ENCODE peak calls at places on chromosomes 11 and 22, in ten cellular contexts. One of them, this sample, is unnamed.

GRCh38 chr11:93648168-93648567 is 13.3 kb upstream of the CEP295 start:
- DNase-seq in thoracic aorta: no peak
- DNase-seq in ascending aorta: no peak
- DNase-seq in tibial artery: no peak
- DNase-seq in A549: peak
- DNase-seq in retinal pigment epithelial cell: no peak
- DNase-seq in suprapubic skin: no peak
- DNase-seq in astrocyte of the spinal cord: peak
- DNase-seq in brain microvascular endothelial cell: peak
- DNase-seq in ovary: no peak
- DNase-seq in this sample: no peak

GRCh38 chr11:27153136-27153535 is 112.5 kb downstream of the BBOX1 start:
- DNase-seq in brain microvascular endothelial cell: no peak
- DNase-seq in astrocyte of the spinal cord: no peak
- DNase-seq in ascending aorta: no peak
- DNase-seq in tibial artery: no peak
- DNase-seq in ovary: no peak
- DNase-seq in thoracic aorta: no peak
- DNase-seq in retinal pigment epithelial cell: no peak
- DNase-seq in A549: no peak
- DNase-seq in suprapubic skin: no peak
- DNase-seq in this sample: no peak

GRCh38 chr11:78860720-78861422 is 286.2 kb upstream of the NARS2 start:
- DNase-seq in A549: no peak
- DNase-seq in suprapubic skin: no peak
- DNase-seq in tibial artery: no peak
- DNase-seq in astrocyte of the spinal cord: peak
- DNase-seq in retinal pigment epithelial cell: no peak
- DNase-seq in thoracic aorta: no peak
- DNase-seq in ascending aorta: no peak
- DNase-seq in ovary: no peak
- DNase-seq in brain microvascular endothelial cell: peak
- DNase-seq in this sample: no peak

GRCh38 chr11:93536346-93536871 is 6.8 kb downstream of the SMCO4 start:
- DNase-seq in retinal pigment epithelial cell: no peak
- DNase-seq in A549: no peak
- DNase-seq in astrocyte of the spinal cord: no peak
- DNase-seq in thoracic aorta: no peak
- DNase-seq in ascending aorta: no peak
- DNase-seq in tibial artery: no peak
- DNase-seq in brain microvascular endothelial cell: no peak
- DNase-seq in ovary: no peak
- DNase-seq in suprapubic skin: no peak
- DNase-seq in this sample: no peak

GRCh38 chr22:26527574-26528465 is 15.5 kb upstream of the TFIP11 start:
- DNase-seq in tibial artery: no peak
- DNase-seq in ascending aorta: no peak
- DNase-seq in thoracic aorta: no peak
- DNase-seq in suprapubic skin: no peak
- DNase-seq in brain microvascular endothelial cell: no peak
- DNase-seq in retinal pigment epithelial cell: peak
- DNase-seq in ovary: no peak
- DNase-seq in A549: no peak
- DNase-seq in astrocyte of the spinal cord: no peak
- DNase-seq in this sample: no peak

GRCh38 chr11:73236879-73237278 is 18.8 kb downstream of the P2RY2 start:
- DNase-seq in tibial artery: no peak
- DNase-seq in thoracic aorta: no peak
- DNase-seq in brain microvascular endothelial cell: no peak
- DNase-seq in A549: peak
- DNase-seq in astrocyte of the spinal cord: no peak
- DNase-seq in ascending aorta: no peak
- DNase-seq in suprapubic skin: no peak
- DNase-seq in ovary: peak
- DNase-seq in retinal pigment epithelial cell: no peak
- DNase-seq in this sample: no peak

GRCh38 chr11:43580735-43581369 is 99.7 kb upstream of the HSD17B12 start:
- DNase-seq in ascending aorta: no peak
- DNase-seq in retinal pigment epithelial cell: no peak
- DNase-seq in brain microvascular endothelial cell: no peak
- DNase-seq in A549: no peak
- DNase-seq in ovary: no peak
- DNase-seq in tibial artery: no peak
- DNase-seq in astrocyte of the spinal cord: no peak
- DNase-seq in suprapubic skin: no peak
- DNase-seq in thoracic aorta: no peak
- DNase-seq in this sample: no peak

GRCh38 chr11:33861911-33862310 is 30.0 kb downstream of the LMO2 start:
- DNase-seq in brain microvascular endothelial cell: no peak
- DNase-seq in tibial artery: no peak
- DNase-seq in suprapubic skin: no peak
- DNase-seq in thoracic aorta: no peak
- DNase-seq in A549: no peak
- DNase-seq in retinal pigment epithelial cell: no peak
- DNase-seq in astrocyte of the spinal cord: no peak
- DNase-seq in ovary: no peak
- DNase-seq in ascending aorta: no peak
- DNase-seq in this sample: no peak

GRCh38 chr22:32327066-32327465 is 30.6 kb upstream of the RFPL3 start:
- DNase-seq in ovary: no peak
- DNase-seq in astrocyte of the spinal cord: no peak
- DNase-seq in thoracic aorta: no peak
- DNase-seq in brain microvascular endothelial cell: no peak
- DNase-seq in suprapubic skin: no peak
- DNase-seq in ascending aorta: no peak
- DNase-seq in A549: no peak
- DNase-seq in tibial artery: no peak
- DNase-seq in retinal pigment epithelial cell: no peak
- DNase-seq in this sample: no peak

GRCh38 chr11:111797145-111797581 is 31.0 kb upstream of the PPP2R1B start:
- DNase-seq in astrocyte of the spinal cord: peak
- DNase-seq in brain microvascular endothelial cell: no peak
- DNase-seq in thoracic aorta: no peak
- DNase-seq in retinal pigment epithelial cell: no peak
- DNase-seq in tibial artery: no peak
- DNase-seq in A549: peak
- DNase-seq in ovary: no peak
- DNase-seq in suprapubic skin: no peak
- DNase-seq in ascending aorta: no peak
- DNase-seq in this sample: no peak

GRCh38 chr22:26430600-26430999 is 1.5 kb downstream of the ASPHD2 start:
- DNase-seq in ascending aorta: no peak
- DNase-seq in retinal pigment epithelial cell: no peak
- DNase-seq in brain microvascular endothelial cell: no peak
- DNase-seq in thoracic aorta: no peak
- DNase-seq in ovary: no peak
- DNase-seq in tibial artery: no peak
- DNase-seq in suprapubic skin: no peak
- DNase-seq in A549: no peak
- DNase-seq in astrocyte of the spinal cord: no peak
- DNase-seq in this sample: no peak

GRCh38 chr11:104907521-104908185 is 9.4 kb upstream of the CASP12 start:
- DNase-seq in ascending aorta: no peak
- DNase-seq in suprapubic skin: no peak
- DNase-seq in brain microvascular endothelial cell: no peak
- DNase-seq in thoracic aorta: no peak
- DNase-seq in tibial artery: no peak
- DNase-seq in astrocyte of the spinal cord: peak
- DNase-seq in ovary: no peak
- DNase-seq in A549: no peak
- DNase-seq in retinal pigment epithelial cell: no peak
- DNase-seq in this sample: no peak

GRCh38 chr11:1669546-1670218 is 27.3 kb upstream of the KRTAP5-6 start:
- DNase-seq in thoracic aorta: no peak
- DNase-seq in brain microvascular endothelial cell: no peak
- DNase-seq in A549: no peak
- DNase-seq in retinal pigment epithelial cell: peak
- DNase-seq in suprapubic skin: no peak
- DNase-seq in tibial artery: no peak
- DNase-seq in ascending aorta: no peak
- DNase-seq in ovary: no peak
- DNase-seq in astrocyte of the spinal cord: no peak
- DNase-seq in this sample: no peak

GRCh38 chr11:1670928-1671371 is 26.0 kb upstream of the KRTAP5-6 start:
- DNase-seq in A549: no peak
- DNase-seq in retinal pigment epithelial cell: no peak
- DNase-seq in tibial artery: peak
- DNase-seq in thoracic aorta: no peak
- DNase-seq in brain microvascular endothelial cell: no peak
- DNase-seq in ascending aorta: no peak
- DNase-seq in suprapubic skin: no peak
- DNase-seq in astrocyte of the spinal cord: no peak
- DNase-seq in ovary: no peak
- DNase-seq in this sample: no peak

GRCh38 chr11:1665313-1665712 is 31.7 kb upstream of the KRTAP5-6 start:
- DNase-seq in astrocyte of the spinal cord: no peak
- DNase-seq in suprapubic skin: no peak
- DNase-seq in retinal pigment epithelial cell: no peak
- DNase-seq in brain microvascular endothelial cell: no peak
- DNase-seq in tibial artery: no peak
- DNase-seq in ascending aorta: no peak
- DNase-seq in ovary: no peak
- DNase-seq in thoracic aorta: no peak
- DNase-seq in A549: no peak
- DNase-seq in this sample: no peak

GRCh38 chr11:1668911-1669473 is 28.0 kb upstream of the KRTAP5-6 start:
- DNase-seq in ascending aorta: no peak
- DNase-seq in brain microvascular endothelial cell: no peak
- DNase-seq in suprapubic skin: no peak
- DNase-seq in astrocyte of the spinal cord: no peak
- DNase-seq in tibial artery: no peak
- DNase-seq in retinal pigment epithelial cell: no peak
- DNase-seq in ovary: no peak
- DNase-seq in thoracic aorta: no peak
- DNase-seq in A549: no peak
- DNase-seq in this sample: no peak

GRCh38 chr11:1667906-1668305 is 29.1 kb upstream of the KRTAP5-6 start:
- DNase-seq in tibial artery: no peak
- DNase-seq in A549: no peak
- DNase-seq in astrocyte of the spinal cord: no peak
- DNase-seq in retinal pigment epithelial cell: no peak
- DNase-seq in thoracic aorta: no peak
- DNase-seq in ovary: no peak
- DNase-seq in ascending aorta: no peak
- DNase-seq in brain microvascular endothelial cell: no peak
- DNase-seq in suprapubic skin: no peak
- DNase-seq in this sample: no peak
- TF ChIP-seq CTCF in tibial artery: no peak
- TF ChIP-seq CTCF in A549: no peak
- TF ChIP-seq CTCF in astrocyte of the spinal cord: no peak
- TF ChIP-seq CTCF in retinal pigment epithelial cell: no peak
- TF ChIP-seq CTCF in thoracic aorta: no peak
- TF ChIP-seq CTCF in ovary: no peak
- TF ChIP-seq CTCF in ascending aorta: no peak
- TF ChIP-seq CTCF in brain microvascular endothelial cell: no peak
- TF ChIP-seq CTCF in suprapubic skin: no peak
- TF ChIP-seq CTCF in this sample: no peak

DNA sequence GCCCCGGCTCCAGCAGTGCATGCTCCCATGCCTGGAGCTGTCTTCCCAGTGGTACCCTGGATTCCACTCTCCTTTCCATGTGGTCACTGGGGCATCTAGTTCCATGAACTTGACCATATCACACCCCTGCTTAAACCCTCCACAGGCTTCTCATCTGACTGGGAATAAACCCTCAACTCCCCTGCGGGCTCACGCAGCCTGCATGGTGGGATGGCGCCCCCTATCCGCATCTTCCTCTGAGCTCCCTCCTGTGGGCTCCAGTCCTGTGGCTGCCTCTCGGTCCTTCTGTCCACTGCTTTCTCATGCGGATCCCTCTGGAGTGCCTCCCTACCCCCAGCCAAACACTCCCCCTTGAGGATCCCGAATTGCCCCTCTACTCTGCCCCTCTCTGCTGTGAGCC is 41.4 kb upstream of the TTLL12 start:
- DNase-seq in ascending aorta: no peak
- DNase-seq in thoracic aorta: no peak
- DNase-seq in suprapubic skin: no peak
- DNase-seq in retinal pigment epithelial cell: no peak
- DNase-seq in A549: peak
- DNase-seq in ovary: no peak
- DNase-seq in tibial artery: no peak
- DNase-seq in brain microvascular endothelial cell: peak
- DNase-seq in astrocyte of the spinal cord: peak
- DNase-seq in this sample: no peak
- TF ChIP-seq CTCF in ascending aorta: no peak
- TF ChIP-seq CTCF in thoracic aorta: no peak
- TF ChIP-seq CTCF in suprapubic skin: peak
- TF ChIP-seq CTCF in retinal pigment epithelial cell: peak
- TF ChIP-seq CTCF in A549: peak
- TF ChIP-seq CTCF in ovary: no peak
- TF ChIP-seq CTCF in tibial artery: no peak
- TF ChIP-seq CTCF in brain microvascular endothelial cell: peak
- TF ChIP-seq CTCF in astrocyte of the spinal cord: peak
- TF ChIP-seq CTCF in this sample: no peak

GRCh38 chr11:107853070-107853469 is 5.5 kb downstream of the SLC35F2 start:
- DNase-seq in ovary: no peak
- DNase-seq in tibial artery: no peak
- DNase-seq in A549: no peak
- DNase-seq in ascending aorta: no peak
- DNase-seq in suprapubic skin: no peak
- DNase-seq in brain microvascular endothelial cell: no peak
- DNase-seq in astrocyte of the spinal cord: no peak
- DNase-seq in retinal pigment epithelial cell: no peak
- DNase-seq in thoracic aorta: no peak
- DNase-seq in this sample: no peak
- TF ChIP-seq CTCF in ovary: no peak
- TF ChIP-seq CTCF in tibial artery: no peak
- TF ChIP-seq CTCF in A549: no peak
- TF ChIP-seq CTCF in ascending aorta: no peak
- TF ChIP-seq CTCF in suprapubic skin: no peak
- TF ChIP-seq CTCF in brain microvascular endothelial cell: no peak
- TF ChIP-seq CTCF in astrocyte of the spinal cord: no peak
- TF ChIP-seq CTCF in retinal pigment epithelial cell: no peak
- TF ChIP-seq CTCF in thoracic aorta: no peak
- TF ChIP-seq CTCF in this sample: no peak

DNA sequence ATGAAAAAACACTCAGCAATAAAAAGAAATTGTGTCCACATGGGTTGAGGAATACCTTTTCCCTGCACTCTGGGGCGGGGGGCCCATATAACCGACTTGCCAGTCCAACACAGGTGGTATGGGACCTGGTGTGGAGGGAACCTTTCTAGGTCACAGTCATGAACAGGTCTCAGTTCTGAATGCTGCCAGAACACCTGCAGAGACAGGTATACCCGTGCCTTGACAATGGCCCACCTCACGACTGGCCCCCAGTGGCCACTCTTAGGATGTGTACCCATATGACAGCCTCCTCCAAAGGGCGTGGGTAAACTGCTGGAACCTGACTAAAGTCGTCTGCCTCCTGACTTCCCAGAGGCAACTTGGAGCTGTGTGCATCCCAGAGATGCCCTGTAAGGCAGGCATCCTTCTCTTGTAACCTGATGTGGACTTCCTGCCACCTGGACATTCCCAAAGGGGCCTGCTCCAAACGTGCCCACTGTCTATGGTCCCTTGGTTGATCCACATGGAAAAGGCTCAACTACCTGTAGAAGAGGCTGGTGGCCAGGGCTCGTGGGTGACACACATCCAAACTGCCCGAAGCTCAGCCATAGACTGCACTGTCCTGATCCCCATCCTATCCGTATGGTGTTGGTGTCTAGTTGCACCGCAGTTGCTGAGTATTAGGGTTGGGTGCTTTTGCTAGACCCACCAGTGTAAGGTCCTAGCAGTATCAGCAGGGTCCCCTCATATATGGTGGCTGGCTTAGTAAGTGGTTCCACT is 859.3 kb downstream of the BRD1 start:
- DNase-seq in suprapubic skin: no peak
- DNase-seq in tibial artery: no peak
- DNase-seq in retinal pigment epithelial cell: no peak
- DNase-seq in A549: peak
- DNase-seq in ovary: no peak
- DNase-seq in astrocyte of the spinal cord: no peak
- DNase-seq in brain microvascular endothelial cell: no peak
- DNase-seq in ascending aorta: no peak
- DNase-seq in thoracic aorta: no peak
- DNase-seq in this sample: no peak
- TF ChIP-seq CTCF in suprapubic skin: peak
- TF ChIP-seq CTCF in tibial artery: no peak
- TF ChIP-seq CTCF in retinal pigment epithelial cell: no peak
- TF ChIP-seq CTCF in A549: peak
- TF ChIP-seq CTCF in ovary: no peak
- TF ChIP-seq CTCF in astrocyte of the spinal cord: no peak
- TF ChIP-seq CTCF in brain microvascular endothelial cell: peak
- TF ChIP-seq CTCF in ascending aorta: no peak
- TF ChIP-seq CTCF in thoracic aorta: no peak
- TF ChIP-seq CTCF in this sample: no peak